ENCODE peak calls at places on chromosomes 6 and 20, in five cellular contexts. T, Q, Y, B and S are unnamed samples.
A peak's percentile ranks its signal among the peaks of the same experiment; 100 is the strongest.

GRCh38 chr6:4573958-4574481 is 202.2 kb upstream of the CDYL start:
- DNase-seq in B (no peak), Q (no peak), Y (peak; percentile 68), T (no peak), S (no peak)

GRCh38 chr6:14117158-14118090 is at the start of gene CD83:
- DNase-seq in Y (peak; percentile 21), B (peak; percentile 72), T (peak; percentile 31), Q (peak; percentile 73), S (peak; percentile 26)

GRCh38 chr6:109139109-109139508 is 43.8 kb downstream of the CEP57L1 start:
- DNase-seq in T (no peak), Q (no peak), B (peak; percentile 65), Y (peak; percentile 65), S (peak; percentile 45)

GRCh38 chr20:62571667-62572344 is 70.5 kb upstream of the SLCO4A1 start:
- DNase-seq in Y (no peak), B (peak; percentile 38), T (no peak), Q (no peak), S (no peak)

GRCh38 chr6:159804504-159804903 is 4.4 kb downstream of the PNLDC1 start:
- DNase-seq in B (no peak), Q (no peak), Y (no peak), T (no peak), S (no peak)

GRCh38 chr6:168623736-168624135 is 182.8 kb downstream of the SMOC2 start:
- DNase-seq in Q (no peak), T (no peak), B (no peak), Y (no peak), S (no peak)

GRCh38 chr20:53692465-53693067 is 98.9 kb upstream of the ZNF217 start:
- DNase-seq in Y (peak; percentile 95), Q (peak; percentile 50), B (peak; percentile 74), T (no peak), S (no peak)

GRCh38 chr6:85669735-85670194 is 27.1 kb upstream of the SYNCRIP start:
- DNase-seq in B (peak; percentile 37), T (no peak), Q (no peak), Y (peak; percentile 27), S (peak; percentile 88)

GRCh38 chr6:12896208-12896733 is 179.7 kb downstream of the PHACTR1 start:
- DNase-seq in Y (no peak), B (no peak), T (no peak), Q (no peak), S (no peak)

GRCh38 chr6:41723178-41723935 is 12.1 kb downstream of the TFEB start:
- DNase-seq in Q (peak; percentile 84), Y (peak; percentile 82), T (no peak), B (peak; percentile 47), S (no peak)

GRCh38 chr6:33945931-33946330 is 142.1 kb upstream of the MLN start:
- DNase-seq in Q (no peak), B (no peak), Y (no peak), T (no peak), S (no peak)

GRCh38 chr6:138600726-138601125 is 101.4 kb upstream of the NHSL1 start:
- DNase-seq in Q (no peak), T (no peak), Y (peak; percentile 66), B (peak; percentile 32), S (no peak)

GRCh38 chr6:135250234-135250633 is 69.1 kb downstream of the MYB start:
- DNase-seq in T (no peak), Y (no peak), B (peak; percentile 14), Q (no peak), S (no peak)

GRCh38 chr6:158715330-158716311 is 65.8 kb downstream of the SYTL3 start:
- DNase-seq in Y (no peak), B (no peak), Q (no peak), T (no peak), S (no peak)

GRCh38 chr20:56805313-56805712 is 176.2 kb downstream of the TFAP2C start:
- DNase-seq in Y (no peak), B (no peak), T (no peak), Q (no peak), S (no peak)

GRCh38 chr6:136646377-136646776 is 96.2 kb upstream of the MAP7 start:
- DNase-seq in Q (no peak), Y (peak; percentile 53), B (no peak), T (no peak), S (no peak)

GRCh38 chr6:134422426-134423231 is 104.7 kb upstream of the SGK1 start:
- DNase-seq in Q (no peak), Y (peak; percentile 100), B (peak; percentile 87), T (no peak), S (peak; percentile 99)

GRCh38 chr6:16243055-16243454 is 4.7 kb downstream of the GMPR start:
- DNase-seq in B (peak; percentile 94), T (no peak), Y (peak; percentile 89), Q (no peak), S (peak; percentile 63)

GRCh38 chr6:41942045-41942851 is 640 bp upstream of the CCND3 start:
- DNase-seq in Y (peak; percentile 88), T (no peak), B (no peak), Q (no peak), S (peak; percentile 90)

DNA sequence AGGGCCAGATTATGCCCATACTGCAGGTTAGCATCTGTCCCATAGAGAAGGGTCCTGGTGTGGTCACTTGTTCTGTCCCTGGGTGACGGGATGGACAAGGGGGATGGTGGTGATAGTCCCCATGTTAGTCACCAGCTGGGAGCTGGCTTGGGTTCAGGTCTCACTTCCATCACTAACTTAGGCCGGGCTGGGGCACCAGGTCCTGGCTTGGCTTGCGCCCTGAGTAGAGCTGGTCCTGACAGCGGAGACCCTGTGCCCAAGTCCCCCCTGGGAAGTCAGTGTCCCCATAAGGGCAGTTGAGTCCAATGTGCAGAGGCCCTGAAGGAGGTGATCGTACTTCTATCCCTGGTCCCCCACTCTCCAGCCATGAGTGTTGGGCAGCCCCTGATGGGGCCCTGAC is 52.6 kb downstream of the ANKRD60 start:
- DNase-seq in T (no peak), Q (no peak), B (no peak), Y (no peak), S (no peak)
- H3K27me3 ChIP-seq in T (no peaks in the 10 kb centered on the region), Q (no peaks in the 10 kb centered on the region), B (no peaks in the 10 kb centered on the region), Y (no peaks in the 10 kb centered on the region), S (peaks cover 57% of the 10 kb centered on the region)

GRCh38 chr20:25118529-25118928 is 36.6 kb upstream of the VSX1 start:
- DNase-seq in B (no peak), Y (no peak), Q (no peak), T (no peak), S (no peak)

GRCh38 chr20:25117961-25118360 is 36.0 kb upstream of the VSX1 start:
- DNase-seq in T (no peak), Y (no peak), B (no peak), Q (no peak), S (no peak)

GRCh38 chr20:25120920-25121319 is 39.0 kb upstream of the VSX1 start:
- DNase-seq in B (no peak), Q (no peak), T (no peak), Y (no peak), S (no peak)

GRCh38 chr20:25120462-25120861 is 38.5 kb upstream of the VSX1 start:
- DNase-seq in T (no peak), B (peak; percentile 41), Q (no peak), Y (no peak), S (no peak)

GRCh38 chr20:25116746-25117457 is 35.0 kb upstream of the VSX1 start:
- DNase-seq in T (no peak), Y (no peak), B (no peak), Q (no peak), S (no peak)
- H3K27me3 ChIP-seq in T (no peaks in the 10 kb centered on the region), Y (peaks cover 31% of the 10 kb centered on the region), B (no peaks in the 10 kb centered on the region), Q (no peaks in the 10 kb centered on the region), S (peaks cover 63% of the 10 kb centered on the region)

GRCh38 chr20:44770480-44771171 is 25.0 kb downstream of the KCNK15 start:
- DNase-seq in B (no peak), T (no peak), Q (no peak), Y (no peak), S (no peak)
- H3K27me3 ChIP-seq in B (peaks cover 63% of the 10 kb centered on the region), T (no peaks in the 10 kb centered on the region), Q (no peaks in the 10 kb centered on the region), Y (peaks cover 14% of the 10 kb centered on the region), S (peaks cover 29% of the 10 kb centered on the region)

GRCh38 chr20:50270034-50270395 is 79.4 kb downstream of the CEBPB start:
- DNase-seq in Q (no peak), T (no peak), Y (no peak), B (no peak), S (no peak)
- H3K27me3 ChIP-seq in Q (no peaks in the 10 kb centered on the region), T (no peaks in the 10 kb centered on the region), Y (no peaks in the 10 kb centered on the region), B (no peaks in the 10 kb centered on the region), S (no peaks in the 10 kb centered on the region)

GRCh38 chr20:573414-574296 is 30.1 kb upstream of the CSNK2A1 start:
- DNase-seq in Y (no peak), B (no peak), Q (no peak), T (no peak), S (no peak)
- H3K27me3 ChIP-seq in Y (peaks cover 11% of the 10 kb centered on the region), B (peaks cover 34% of the 10 kb centered on the region), Q (no peaks in the 10 kb centered on the region), T (peaks cover 4% of the 10 kb centered on the region), S (peaks cover 74% of the 10 kb centered on the region)